ENCODE peak calls at places on chromosomes 1 and 21, in five cellular contexts. C is H1, A is IMR-90, K is mesenchymal stem cell, X is neuronal stem cell. T is an unnamed sample.

GRCh38 chr1:228149341-228150020 is at the start of gene GJC2:
- DNase-seq in C (no peak), A (peak; percentile 18), K (peak; percentile 30), X (no peak), T (peak; percentile 67)

GRCh38 chr1:86435327-86435726 is 11.4 kb downstream of the CLCA2 start:
- DNase-seq in C (no peak), A (no peak), K (no peak), X (no peak), T (no peak)

GRCh38 chr1:200714504-200715187 is 24.0 kb upstream of the CAMSAP2 start:
- DNase-seq in C (no peak), A (no peak), K (no peak), X (no peak), T (no peak)

GRCh38 chr1:100810360-100810759 is 84.3 kb downstream of the EXTL2 start:
- DNase-seq in C (no peak), A (peak; percentile 43), K (no peak), X (no peak), T (no peak)

GRCh38 chr1:57079454-57080157 is 113.8 kb upstream of the C8B start:
- DNase-seq in C (no peak), A (no peak), K (no peak), X (no peak), T (peak; percentile 43)

GRCh38 chr1:37305841-37306240 is 168.5 kb upstream of the ZC3H12A start:
- DNase-seq in C (no peak), A (no peak), K (no peak), X (no peak), T (no peak)

GRCh38 chr1:95017775-95018174 is 55.0 kb downstream of the ALG14 start:
- DNase-seq in C (no peak), A (no peak), K (no peak), X (no peak), T (no peak)

GRCh38 chr21:28133116-28133515 is 859.6 kb downstream of the LTN1 start:
- DNase-seq in C (no peak), A (no peak), K (no peak), X (no peak), T (no peak)

GRCh38 chr1:36911631-36912364 is 122.5 kb downstream of the GRIK3 start:
- DNase-seq in C (no peak), A (no peak), K (no peak), X (no peak), T (no peak)

GRCh38 chr1:19432943-19433609 is 52.3 kb downstream of the CAPZB start:
- DNase-seq in C (no peak), A (peak; percentile 56), K (peak; percentile 71), X (no peak), T (no peak)

GRCh38 chr21:16455978-16456377 is 726.2 kb downstream of the USP25 start:
- DNase-seq in C (no peak), A (no peak), K (no peak), X (no peak), T (no peak)

GRCh38 chr1:168396940-168397680 is 116.4 kb downstream of the TBX19 start:
- DNase-seq in C (no peak), A (no peak), K (no peak), X (no peak), T (no peak)

GRCh38 chr1:183774938-183775337 is 30.0 kb upstream of the RGL1 start:
- DNase-seq in C (no peak), A (no peak), K (no peak), X (no peak), T (no peak)

GRCh38 chr1:226406401-226406881 is 1.5 kb downstream of the PARP1 start:
- DNase-seq in C (no peak), A (peak; percentile 41), K (peak; percentile 47), X (no peak), T (peak; percentile 22)

GRCh38 chr1:31238986-31239613 is 587 bp downstream of the NKAIN1 start:
- DNase-seq in C (peak; percentile 17), A (no peak), K (peak; percentile 35), X (peak; percentile 47), T (peak; percentile 74)

GRCh38 chr1:111221633-111222286 is 5.8 kb upstream of the CHI3L2 start:
- DNase-seq in C (no peak), A (peak; percentile 8), K (no peak), X (no peak), T (no peak)

GRCh38 chr1:910881-911721 is 12.6 kb upstream of the SAMD11 start:
- DNase-seq in C (no peak), A (peak; percentile 31), K (no peak), X (no peak), T (no peak)

GRCh38 chr1:52059326-52059725 is 3.2 kb downstream of the BTF3L4 start:
- DNase-seq in C (no peak), A (peak; percentile 63), K (peak; percentile 53), X (no peak), T (no peak)

GRCh38 chr1:42462828-42463763 is at the start of gene CCDC30:
- DNase-seq in C (peak; percentile 97), A (peak; percentile 98), K (peak; percentile 99), X (peak; percentile 97), T (peak; percentile 99)

GRCh38 chr21:25626752-25627151 is 12.3 kb upstream of the JAM2 start:
- DNase-seq in C (no peak), A (no peak), K (no peak), X (no peak), T (no peak)

GRCh38 chr21:43928230-43928607 is 63.2 kb downstream of the AGPAT3 start:
- DNase-seq in C (no peak), A (no peak), K (no peak), X (no peak), T (no peak)

GRCh38 chr21:37620401-37620800 is 253.8 kb downstream of the DYRK1A start:
- DNase-seq in C (no peak), A (no peak), K (no peak), X (no peak), T (no peak)

GRCh38 chr1:29836626-29837305 is 600.4 kb downstream of the PTPRU start:
- DNase-seq in C (no peak), A (no peak), K (no peak), X (no peak), T (peak; percentile 17)

GRCh38 chr1:108201682-108202081 is 1.5 kb upstream of the SLC25A24 start:
- DNase-seq in C (no peak), A (no peak), K (no peak), X (no peak), T (no peak)

GRCh38 chr1:184002071-184002470 is 35.5 kb downstream of the COLGALT2 start:
- DNase-seq in C (no peak), A (peak; percentile 95), K (peak; percentile 79), X (no peak), T (no peak)

GRCh38 chr1:1631793-1632420 is at the start of gene MMP23B:
- DNase-seq in C (no peak), A (no peak), K (peak; percentile 50), X (no peak), T (peak; percentile 67)

GRCh38 chr1:178609015-178609414 is 96.1 kb downstream of the TEX35 start:
- DNase-seq in C (no peak), A (peak; percentile 92), K (peak; percentile 52), X (no peak), T (no peak)

GRCh38 chr1:178607718-178608408 is 95.0 kb downstream of the TEX35 start:
- DNase-seq in C (no peak), A (no peak), K (no peak), X (no peak), T (no peak)

GRCh38 chr1:178614286-178614685 is 101.4 kb downstream of the TEX35 start:
- DNase-seq in C (no peak), A (no peak), K (no peak), X (no peak), T (no peak)

GRCh38 chr1:178613271-178613945 is 100.5 kb downstream of the TEX35 start:
- DNase-seq in C (no peak), A (no peak), K (no peak), X (no peak), T (no peak)

DNA sequence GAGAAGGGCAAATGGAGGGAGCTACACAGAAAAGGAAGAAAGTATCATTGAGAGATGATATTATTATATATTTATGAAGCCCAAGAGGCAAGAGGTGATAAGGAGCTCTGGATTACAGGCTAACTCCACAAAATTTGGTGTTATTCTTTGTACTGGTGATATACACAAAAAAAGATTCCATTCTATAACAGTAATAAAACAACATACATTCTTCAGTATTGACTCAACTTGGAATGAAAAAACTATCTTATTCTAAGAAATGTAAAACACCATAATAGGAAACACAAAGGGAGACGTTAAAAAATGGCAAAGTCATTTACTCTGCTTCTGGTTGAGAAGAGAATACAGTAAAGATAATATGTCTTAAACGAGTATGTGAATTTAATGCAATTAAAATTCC is 99.4 kb downstream of the TEX35 start:
- DNase-seq in C (no peak), A (peak; percentile 83), K (peak; percentile 34), X (no peak), T (no peak)
- H3K14ac ChIP-seq in C (no peak overlapping the region), A (peak overlapping the region; percentile 85), K (no peak overlapping the region), X (no peak overlapping the region), T (no peak overlapping the region)

GRCh38 chr1:209363112-209363511 is 220.4 kb upstream of the CAMK1G start:
- DNase-seq in C (no peak), A (no peak), K (no peak), X (no peak), T (peak; percentile 41)
- H2AK5ac ChIP-seq in C (no peak overlapping the region), A (no peak overlapping the region), K (no peak overlapping the region), X (no peak overlapping the region), T (no peak overlapping the region)

GRCh38 chr1:5756434-5757176 is 235.6 kb downstream of the NPHP4 start:
- DNase-seq in C (no peak), A (no peak), K (no peak), X (no peak), T (no peak)
- H3K14ac ChIP-seq in C (no peak overlapping the region), A (no peak overlapping the region), K (no peak overlapping the region), X (no peak overlapping the region), T (no peak overlapping the region)

GRCh38 chr21:44959376-44960091 is 19.7 kb downstream of the SLX9 start:
- DNase-seq in C (no peak), A (no peak), K (no peak), X (no peak), T (no peak)
- H2AK5ac ChIP-seq in C (no peak overlapping the region), A (peak overlapping the region; percentile 77), K (peak overlapping the region; percentile 61), X (peak overlapping the region; percentile 53), T (no peak overlapping the region)

GRCh38 chr1:8113257-8114220 is 87.4 kb upstream of the ERRFI1 start:
- DNase-seq in C (no peak), A (no peak), K (peak; percentile 31), X (no peak), T (no peak)

GRCh38 chr1:8118031-8118451 is 91.9 kb upstream of the ERRFI1 start:
- DNase-seq in C (no peak), A (no peak), K (peak; percentile 71), X (no peak), T (no peak)

GRCh38 chr1:8115031-8115768 is 89.1 kb upstream of the ERRFI1 start:
- DNase-seq in C (no peak), A (no peak), K (no peak), X (no peak), T (no peak)

GRCh38 chr1:8115769-8116167 is 89.7 kb upstream of the ERRFI1 start:
- DNase-seq in C (no peak), A (no peak), K (no peak), X (no peak), T (no peak)

DNA sequence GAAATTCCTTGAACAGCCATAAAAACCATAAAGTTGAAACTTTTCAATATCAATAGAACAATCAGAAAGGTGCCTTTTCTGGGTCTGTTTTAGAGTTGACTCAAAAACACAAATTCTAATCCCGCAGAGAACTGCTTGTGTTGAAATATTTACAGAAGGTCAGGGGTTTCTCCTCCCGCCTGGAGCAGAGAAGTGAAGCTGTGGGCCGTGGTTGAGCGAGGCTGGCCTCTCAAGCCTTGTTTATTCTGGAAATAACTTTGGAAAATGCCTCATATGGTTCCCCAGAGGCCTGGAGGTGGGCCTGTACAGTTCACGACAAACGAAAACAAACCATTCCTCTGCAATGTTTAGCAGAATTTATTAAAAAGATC is 90.8 kb upstream of the ERRFI1 start:
- DNase-seq in C (no peak), A (peak; percentile 93), K (peak; percentile 96), X (no peak), T (no peak)
- H3K14ac ChIP-seq in C (no peak overlapping the region), A (peak overlapping the region; percentile 80), K (no peak overlapping the region), X (no peak overlapping the region), T (no peak overlapping the region)

T was measured in H9.